ENCODE peak calls at places on chromosomes 5 and 9, in eight cellular contexts. V is ascending aorta, N is neural crest cell, D is Calu3, T is heart left ventricle, P is nephron progenitor cell, I is OCI-LY7, Q is HFF-Myc. E is an unnamed sample.

GRCh38 chr9:84111726-84112125 is 131.1 kb downstream of the RMI1 start:
- DNase-seq in P (no peak), V (no peak), D (no peak), T (no peak), I (no peak), N (no peak), Q (no peak), E (no peak)

GRCh38 chr9:87713278-87713989 is 12.5 kb upstream of the CTSL start:
- DNase-seq in Q (peak), D (peak), I (no peak), N (no peak), P (no peak), V (peak), T (peak), E (peak)

GRCh38 chr5:95761771-95762680 is 30.9 kb downstream of the RHOBTB3 start:
- DNase-seq in T (no peak), P (no peak), D (no peak), N (no peak), I (peak), Q (peak), V (no peak), E (no peak)

GRCh38 chr5:168364738-168365550 is 73.5 kb downstream of the WWC1 start:
- DNase-seq in P (peak), Q (no peak), N (no peak), V (no peak), D (peak), T (no peak), I (no peak), E (no peak)

GRCh38 chr5:64923151-64923685 is 154.5 kb downstream of the CWC27 start:
- DNase-seq in D (no peak), N (no peak), T (no peak), V (no peak), Q (no peak), P (no peak), I (no peak), E (peak)

GRCh38 chr9:93908591-93909241 is 46.4 kb downstream of the BARX1 start:
- DNase-seq in V (no peak), Q (no peak), P (no peak), N (no peak), D (peak), I (peak), T (peak), E (peak)

GRCh38 chr9:134171316-134172197 is 7.2 kb upstream of the RNU6ATAC start:
- DNase-seq in V (no peak), N (no peak), Q (no peak), P (no peak), D (no peak), I (no peak), T (no peak), E (no peak)

GRCh38 chr5:140056880-140057279 is 13.8 kb upstream of the NRG2 start:
- DNase-seq in Q (no peak), P (no peak), I (no peak), T (no peak), V (no peak), D (no peak), N (no peak), E (no peak)

GRCh38 chr9:133823189-133824105 is 85.3 kb upstream of the SARDH start:
- DNase-seq in Q (no peak), P (no peak), V (no peak), N (no peak), D (no peak), T (peak), I (peak), E (no peak)

GRCh38 chr9:129317179-129318011 is 139.3 kb upstream of the IER5L start:
- DNase-seq in N (no peak), D (peak), I (peak), T (no peak), P (no peak), Q (no peak), V (no peak), E (no peak)

GRCh38 chr5:114544561-114544960 is 182.7 kb downstream of the KCNN2 start:
- DNase-seq in N (no peak), D (no peak), P (no peak), Q (no peak), V (no peak), I (no peak), T (peak), E (no peak)

GRCh38 chr5:61631438-61631941 is 299.4 kb downstream of the ZSWIM6 start:
- DNase-seq in I (no peak), Q (no peak), T (peak), V (no peak), N (peak), P (no peak), D (no peak), E (no peak)

GRCh38 chr5:59840200-59840601 is 53.3 kb downstream of the PDE4D start:
- DNase-seq in N (no peak), V (no peak), D (no peak), P (no peak), T (no peak), Q (no peak), I (no peak), E (no peak)

GRCh38 chr5:60092671-60093422 is 199.3 kb upstream of the PDE4D start:
- DNase-seq in N (no peak), T (no peak), Q (peak), D (peak), I (no peak), P (no peak), V (no peak), E (no peak)

GRCh38 chr5:169139381-169140125 is 161.4 kb downstream of the SLIT3 start:
- DNase-seq in D (peak), N (no peak), I (no peak), T (no peak), Q (no peak), P (no peak), V (no peak), E (no peak)

GRCh38 chr5:64811050-64811640 is 42.4 kb downstream of the CWC27 start:
- DNase-seq in P (peak), Q (peak), V (no peak), N (no peak), I (peak), T (no peak), D (peak), E (peak)

GRCh38 chr9:84748112-84748511 is 78.6 kb downstream of the NTRK2 start:
- DNase-seq in Q (no peak), P (no peak), T (no peak), V (no peak), D (no peak), I (no peak), N (no peak), E (no peak)

GRCh38 chr9:94860678-94861588 is 134.4 kb downstream of the AOPEP start:
- DNase-seq in T (no peak), Q (no peak), I (peak), N (no peak), P (no peak), V (peak), D (no peak), E (peak)

GRCh38 chr9:109349431-109349846 is 28.6 kb upstream of the EPB41L4B start:
- DNase-seq in I (no peak), N (no peak), T (no peak), V (no peak), P (no peak), Q (peak), D (no peak), E (no peak)

GRCh38 chr9:34988218-34989055 is 1.1 kb upstream of the DNAJB5 start:
- DNase-seq in V (no peak), Q (no peak), P (peak), T (peak), D (no peak), N (no peak), I (no peak), E (peak)

GRCh38 chr9:35826071-35826701 is 2.3 kb downstream of the FAM221B start:
- DNase-seq in V (no peak), N (no peak), T (no peak), D (peak), I (peak), P (no peak), Q (no peak), E (peak)

GRCh38 chr5:88826959-88827585 is 55.9 kb downstream of the MEF2C start:
- DNase-seq in I (peak), P (no peak), V (peak), Q (peak), D (peak), T (peak), N (no peak), E (peak)

GRCh38 chr9:113631093-113631765 is 167.7 kb downstream of the RGS3 start:
- DNase-seq in I (no peak), T (peak), V (no peak), P (no peak), N (no peak), D (no peak), Q (no peak), E (no peak)

GRCh38 chr5:135916638-135917263 is 21.1 kb upstream of the IL9 start:
- DNase-seq in V (no peak), D (no peak), Q (peak), N (no peak), I (no peak), P (no peak), T (no peak), E (peak)

GRCh38 chr5:14871084-14871572 is 450 bp downstream of the ANKH start:
- DNase-seq in N (peak), I (peak), V (no peak), Q (no peak), P (no peak), D (peak), T (peak), E (peak)

GRCh38 chr5:150787659-150788058 is 9.1 kb downstream of the SMIM3 start:
- DNase-seq in Q (no peak), V (no peak), T (no peak), P (no peak), N (no peak), I (no peak), D (no peak), E (no peak)

GRCh38 chr9:72139233-72139632 is 10.0 kb upstream of the GDA start:
- DNase-seq in Q (no peak), P (no peak), I (no peak), D (no peak), V (no peak), T (no peak), N (no peak), E (no peak)

GRCh38 chr5:40198736-40199135 is 481.0 kb upstream of the PTGER4 start:
- DNase-seq in Q (no peak), D (no peak), V (no peak), T (no peak), I (no peak), P (no peak), N (no peak), E (no peak)

GRCh38 chr5:37768362-37768761 is 71.5 kb downstream of the GDNF start:
- DNase-seq in I (no peak), Q (no peak), P (no peak), D (no peak), V (no peak), T (no peak), N (no peak), E (no peak)

GRCh38 chr5:34672196-34672595 is 16.1 kb downstream of the RAI14 start:
- DNase-seq in P (no peak), I (no peak), V (no peak), N (no peak), Q (no peak), D (no peak), T (no peak), E (no peak)

GRCh38 chr9:115845648-115846312 is 307.8 kb upstream of the PAPPA start:
- DNase-seq in V (no peak), Q (no peak), P (no peak), N (no peak), I (no peak), D (no peak), T (no peak), E (no peak)

GRCh38 chr9:105064248-105065118 is 136.5 kb upstream of the ABCA1 start:
- DNase-seq in I (peak), T (peak), N (peak), V (peak), P (peak), D (peak), Q (peak), E (no peak)

GRCh38 chr5:161314033-161314432 is 232.5 kb downstream of the GABRB2 start:
- DNase-seq in P (no peak), Q (no peak), V (no peak), I (no peak), N (no peak), T (no peak), D (no peak), E (no peak)

GRCh38 chr9:127971357-127972315 is 9.2 kb downstream of the EEIG1 start:
- DNase-seq in I (no peak), D (no peak), P (no peak), V (no peak), N (no peak), Q (no peak), T (peak), E (peak)

GRCh38 chr9:105711867-105712266 is 17.5 kb downstream of the TMEM38B start:
- DNase-seq in Q (no peak), V (no peak), N (no peak), P (no peak), I (no peak), D (no peak), T (no peak), E (no peak)

GRCh38 chr5:72408127-72408526 is 88.0 kb downstream of the PTCD2 start:
- DNase-seq in I (no peak), N (no peak), P (no peak), Q (no peak), V (no peak), T (no peak), D (no peak), E (no peak)

GRCh38 chr9:38371495-38371894 is 21.0 kb upstream of the ALDH1B1 start:
- DNase-seq in I (peak), P (no peak), N (no peak), D (peak), V (no peak), Q (no peak), T (no peak), E (peak)

GRCh38 chr5:161286066-161286655 is 260.4 kb downstream of the GABRB2 start:
- DNase-seq in V (no peak), Q (no peak), N (no peak), I (no peak), P (no peak), T (no peak), D (no peak), E (no peak)

DNA sequence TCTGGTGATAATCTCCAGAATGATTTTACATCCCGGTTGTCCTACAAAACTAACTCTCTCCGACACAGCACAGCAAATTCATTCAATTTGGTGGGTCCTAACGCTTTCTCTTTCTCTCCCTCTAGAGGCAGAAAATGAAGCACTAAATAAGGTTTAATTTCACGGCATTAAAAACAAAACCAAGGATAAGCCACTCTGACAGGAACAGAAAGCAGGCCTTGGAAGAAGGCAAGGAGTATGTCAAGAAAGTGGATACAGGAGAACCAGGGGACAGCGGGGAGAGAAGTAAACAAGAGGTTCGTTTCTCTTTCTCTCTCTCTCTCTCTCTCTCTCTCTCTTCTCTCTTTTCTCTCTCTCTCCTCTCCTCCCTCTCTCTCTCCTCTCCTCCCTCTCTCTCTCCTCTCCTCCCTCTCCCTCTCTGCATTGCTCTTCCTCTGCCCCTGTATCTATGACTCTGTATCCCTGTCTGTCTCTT is 49.8 kb downstream of the EBF1 start:
- DNase-seq in V (no peak), D (no peak), I (peak), N (no peak), Q (no peak), P (no peak), T (no peak), E (no peak)
- TF ChIP-seq CTCF in V (peak), D (no peak), I (peak), N (peak), Q (peak), P (no peak), T (peak), E (no peak)

DNA sequence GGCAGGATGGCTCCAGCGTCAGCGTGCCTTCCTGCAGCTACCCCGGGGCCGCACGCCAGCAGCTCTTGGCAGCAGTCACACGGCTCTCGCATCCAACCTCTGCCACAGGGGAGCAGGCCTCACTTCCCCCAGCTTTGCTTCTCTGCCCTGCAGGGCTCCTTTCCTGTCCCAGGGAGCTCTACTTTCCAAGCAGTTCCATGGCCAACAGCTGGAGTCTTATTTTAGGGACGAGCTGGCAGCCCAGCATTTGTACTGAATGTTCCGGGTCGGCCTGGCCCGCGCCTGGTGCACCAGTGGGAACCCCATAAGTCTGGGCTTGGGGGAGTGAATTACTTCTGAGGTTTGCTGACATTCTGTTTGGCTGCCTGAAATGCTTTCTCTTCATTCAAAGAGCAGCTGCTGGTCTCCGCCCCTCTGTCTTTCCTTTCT is 34.6 kb downstream of the GADD45G start:
- DNase-seq in Q (no peak), D (no peak), V (peak), T (peak), I (no peak), P (no peak), N (no peak), E (no peak)
- TF ChIP-seq CTCF in Q (no peak), D (no peak), V (no peak), T (peak), I (no peak), P (no peak), N (no peak), E (no peak)

DNA sequence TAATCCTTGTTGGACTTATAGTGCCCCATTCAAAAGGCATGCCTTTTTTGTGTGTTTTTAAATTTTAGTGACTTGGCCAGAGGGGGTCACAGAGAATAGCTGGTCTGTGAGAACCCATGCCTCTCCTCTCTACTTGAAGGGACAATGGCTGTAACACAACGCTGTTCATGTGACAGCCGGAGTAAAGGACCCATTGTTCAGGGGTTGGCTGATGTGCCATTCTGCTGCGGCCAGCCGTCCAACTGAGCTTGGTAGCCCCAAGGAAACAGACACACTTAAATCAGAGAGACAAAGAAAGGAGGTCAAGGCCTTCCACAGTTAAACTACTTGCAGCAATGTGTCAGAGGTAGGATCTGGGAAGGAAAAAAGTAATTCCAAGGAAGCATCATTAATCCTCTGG is 8.0 kb downstream of the MEGF10 start:
- DNase-seq in P (no peak), V (no peak), N (peak), T (no peak), D (no peak), Q (no peak), I (no peak), E (no peak)
- TF ChIP-seq CTCF in P (no peak), V (no peak), N (no peak), T (no peak), D (no peak), Q (no peak), I (no peak), E (no peak)

DNA sequence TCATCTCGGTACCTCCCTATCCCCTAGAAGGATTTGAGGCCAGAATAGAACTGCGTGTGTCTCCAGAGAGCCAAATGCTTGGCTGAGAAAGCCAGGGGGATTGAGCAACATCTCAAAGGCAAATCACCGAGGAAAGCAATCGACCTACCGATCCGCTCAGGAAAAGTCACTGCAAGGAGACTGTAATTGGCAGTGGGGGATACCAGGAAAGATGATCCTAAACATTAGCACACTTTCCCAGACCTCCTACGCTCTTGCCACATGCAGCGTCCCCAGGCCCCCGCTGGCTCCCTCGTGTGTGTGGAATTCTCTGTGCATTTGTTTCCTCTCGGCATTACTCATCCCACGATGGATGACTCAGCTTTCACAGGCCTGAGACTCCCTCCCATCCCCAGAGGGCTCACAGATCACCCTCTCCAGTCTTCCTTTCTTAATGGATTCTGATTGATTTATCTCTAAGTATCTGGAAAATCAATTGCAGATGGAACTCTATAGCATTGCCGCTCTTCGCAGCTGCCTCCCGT is 82.2 kb upstream of the ICE1 start:
- DNase-seq in I (no peak), T (no peak), D (no peak), N (peak), V (no peak), P (peak), Q (peak), E (no peak)
- TF ChIP-seq CTCF in I (no peak), T (peak), D (no peak), N (peak), V (no peak), P (peak), Q (peak), E (no peak)

E was measured in activated CD8-positive, alpha-beta T cell treated with anti-CD3 and anti-CD28 coated beads for 36 hours.